ENCODE peak calls at places on chromosomes 5 and 9, in nine cellular contexts. T is OCI-LY7, N is neural progenitor cell, G is GM23248, E is MM.1S, R is SK-N-SH, P is hepatocyte, D is GM23338, U is HCT116. L is an unnamed sample.

GRCh38 chr5:124661317-124662141 is 84.9 kb downstream of the ZNF608 start:
- DNase-seq in T (no peak), N (peak; percentile 88), G (peak; percentile 82), E (no peak), R (no peak), P (peak; percentile 85), D (peak; percentile 94), U (peak; percentile 81), L (peak; percentile 67)

GRCh38 chr5:175823731-175824525 is 47.5 kb upstream of the CPLX2 start:
- DNase-seq in T (no peak), N (peak; percentile 62), G (no peak), E (no peak), R (no peak), P (no peak), D (peak; percentile 64), U (no peak), L (no peak)

GRCh38 chr5:111739423-111739822 is 17.6 kb downstream of the NREP start:
- DNase-seq in T (no peak), N (no peak), G (no peak), E (no peak), R (no peak), P (no peak), D (no peak), U (no peak), L (no peak)

GRCh38 chr5:78757269-78758053 is 108.9 kb upstream of the LHFPL2 start:
- DNase-seq in T (no peak), N (no peak), G (peak; percentile 85), E (peak; percentile 24), R (no peak), P (peak; percentile 66), D (no peak), U (no peak), L (peak; percentile 43)

GRCh38 chr9:120931278-120932085 is 4.9 kb upstream of the TRAF1 start:
- DNase-seq in T (peak; percentile 80), N (no peak), G (peak; percentile 85), E (peak; percentile 79), R (no peak), P (no peak), D (no peak), U (no peak), L (peak; percentile 24)

GRCh38 chr9:70485273-70485858 is 70.9 kb upstream of the KLF9 start:
- DNase-seq in T (no peak), N (no peak), G (peak; percentile 30), E (no peak), R (no peak), P (peak; percentile 49), D (no peak), U (no peak), L (no peak)

GRCh38 chr9:94699715-94700114 is 26.8 kb upstream of the AOPEP start:
- DNase-seq in T (no peak), N (no peak), G (no peak), E (no peak), R (no peak), P (no peak), D (no peak), U (no peak), L (no peak)

GRCh38 chr9:116855881-116856662 is 169.0 kb downstream of the TRIM32 start:
- DNase-seq in T (no peak), N (no peak), G (peak; percentile 44), E (no peak), R (no peak), P (no peak), D (no peak), U (no peak), L (peak; percentile 58)

GRCh38 chr5:76291305-76292077 is 111.6 kb upstream of the IQGAP2 start:
- DNase-seq in T (no peak), N (no peak), G (no peak), E (no peak), R (no peak), P (no peak), D (peak; percentile 16), U (no peak), L (peak; percentile 15)

GRCh38 chr5:61659221-61659696 is 327.2 kb downstream of the ZSWIM6 start:
- DNase-seq in T (no peak), N (peak; percentile 60), G (no peak), E (no peak), R (no peak), P (peak; percentile 65), D (peak; percentile 89), U (no peak), L (no peak)

GRCh38 chr9:21994526-21994995 is at the start of gene CDKN2B-AS1:
- DNase-seq in T (peak; percentile 92), N (peak; percentile 55), G (peak; percentile 81), E (no peak), R (peak; percentile 85), P (peak; percentile 44), D (peak; percentile 76), U (peak; percentile 65), L (peak; percentile 78)

GRCh38 chr5:142657446-142657845 is 28.4 kb downstream of the FGF1 start:
- DNase-seq in T (no peak), N (no peak), G (no peak), E (no peak), R (no peak), P (no peak), D (no peak), U (no peak), L (no peak)

GRCh38 chr9:118478752-118479151 is 774.5 kb downstream of the TLR4 start:
- DNase-seq in T (no peak), N (no peak), G (no peak), E (no peak), R (no peak), P (no peak), D (no peak), U (no peak), L (no peak)

GRCh38 chr5:102628449-102629175 is 126.5 kb upstream of the PAM start:
- DNase-seq in T (no peak), N (no peak), G (peak; percentile 88), E (no peak), R (no peak), P (peak; percentile 21), D (no peak), U (peak; percentile 40), L (peak; percentile 99)

DNA sequence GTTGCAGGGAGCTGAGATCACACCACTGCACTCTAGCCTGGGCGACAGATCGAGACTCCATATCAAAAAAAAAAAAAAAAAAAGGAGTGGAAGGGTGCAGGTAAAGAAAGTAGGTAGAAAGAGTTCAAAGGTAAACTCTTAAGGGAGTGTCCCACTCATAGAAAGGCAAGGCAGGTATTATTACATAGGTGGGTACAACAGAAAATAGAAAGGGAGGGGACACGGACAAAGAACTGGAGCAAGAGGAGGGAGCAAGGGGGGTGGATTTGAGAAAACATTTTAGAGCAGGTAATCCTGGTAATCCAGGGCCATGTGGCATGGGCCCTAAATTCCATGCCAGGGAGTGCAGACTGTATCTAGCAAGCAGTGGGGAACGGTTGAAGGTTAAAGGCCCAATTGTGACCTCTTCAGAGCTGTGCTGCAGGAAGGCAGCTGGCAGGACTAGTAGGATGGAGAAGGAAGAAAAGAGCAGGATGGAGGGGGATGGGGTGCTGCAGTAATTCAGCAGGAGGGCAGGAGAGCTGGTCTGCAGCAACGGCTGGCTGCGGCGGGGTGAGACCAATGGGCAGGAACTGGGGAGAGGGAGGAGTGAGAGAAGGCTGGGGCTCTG is 75.2 kb downstream of the PDE6A start:
- DNase-seq in T (no peak), N (no peak), G (no peak), E (no peak), R (no peak), P (no peak), D (peak; percentile 32), U (no peak), L (no peak)
- TF ChIP-seq EZH2phosphoT487 in T (no peak), N (no peak), G (no peak), E (no peak), R (no peak), P (no peak), D (no peak), U (no peak), L (no peak)

DNA sequence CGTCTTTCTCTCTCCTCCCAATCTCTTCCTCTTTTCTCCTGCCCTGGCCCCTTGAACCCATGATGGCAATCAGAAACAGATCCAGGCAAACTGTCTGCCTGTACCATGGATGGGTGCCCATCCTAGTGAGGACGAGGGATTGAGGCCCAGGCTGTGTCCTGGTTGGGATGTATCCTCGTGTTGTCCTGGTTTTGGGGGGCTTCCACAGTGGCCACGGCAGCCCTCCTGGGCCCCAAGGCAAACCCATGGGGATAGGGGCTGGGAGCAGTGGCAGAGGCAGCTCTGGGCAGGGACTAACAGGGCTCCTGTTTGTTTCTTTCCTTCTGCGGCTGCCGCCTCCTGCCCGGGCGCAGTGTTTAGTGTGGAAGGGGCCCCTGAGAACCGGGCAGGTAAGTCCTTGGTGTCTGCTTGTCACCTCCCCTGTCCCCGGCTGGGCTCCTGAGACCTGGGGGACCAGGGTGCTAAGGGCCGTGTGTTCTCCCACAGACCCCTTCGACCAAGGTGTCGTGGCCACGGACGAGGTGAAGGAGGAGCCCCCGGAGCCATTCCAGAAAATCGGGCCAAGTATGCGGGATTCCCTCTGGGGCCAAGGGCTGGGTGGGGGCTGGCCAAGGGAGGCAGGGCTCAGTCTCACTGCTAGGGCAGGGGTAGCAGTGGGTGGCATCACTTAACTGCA is 70.0 kb downstream of the AMBP start:
- DNase-seq in T (no peak), N (no peak), G (no peak), E (no peak), R (no peak), P (no peak), D (no peak), U (no peak), L (no peak)
- TF ChIP-seq EZH2phosphoT487 in T (no peak), N (no peak), G (no peak), E (no peak), R (no peak), P (no peak), D (no peak), U (no peak), L (no peak)

GRCh38 chr9:87878930-87879603 is 3.6 kb upstream of the SPATA31E1 start:
- DNase-seq in T (no peak), N (no peak), G (peak; percentile 85), E (no peak), R (no peak), P (no peak), D (no peak), U (no peak), L (peak; percentile 57)
- TF ChIP-seq EZH2phosphoT487 in T (no peak), N (no peak), G (no peak), E (no peak), R (no peak), P (no peak), D (no peak), U (no peak), L (no peak)

GRCh38 chr9:114387678-114388431 is at the start of gene AKNA:
- DNase-seq in T (peak; percentile 89), N (peak; percentile 85), G (peak; percentile 89), E (peak; percentile 91), R (no peak), P (peak; percentile 88), D (peak; percentile 79), U (no peak), L (no peak)

GRCh38 chr9:114389612-114390368 is 2.0 kb upstream of the AKNA start:
- DNase-seq in T (peak; percentile 65), N (no peak), G (no peak), E (no peak), R (peak; percentile 58), P (no peak), D (no peak), U (no peak), L (no peak)

GRCh38 chr9:114388764-114389375 is 1.1 kb upstream of the AKNA start:
- DNase-seq in T (peak; percentile 50), N (no peak), G (no peak), E (no peak), R (no peak), P (no peak), D (no peak), U (no peak), L (no peak)

GRCh38 chr9:114392749-114393112 is 4.9 kb upstream of the AKNA start:
- DNase-seq in T (peak; percentile 64), N (no peak), G (no peak), E (no peak), R (no peak), P (peak; percentile 54), D (no peak), U (no peak), L (peak; percentile 31)

GRCh38 chr9:114390952-114391351 is 3.2 kb upstream of the AKNA start:
- DNase-seq in T (no peak), N (no peak), G (peak; percentile 25), E (no peak), R (no peak), P (no peak), D (no peak), U (no peak), L (no peak)
- TF ChIP-seq EZH2phosphoT487 in T (no peak), N (no peak), G (no peak), E (no peak), R (no peak), P (no peak), D (no peak), U (no peak), L (no peak)